ENCODE peak calls at places on chromosomes 6 and 20, in six cellular contexts. O, A, H, V, G and Y are unnamed samples.
A peak's percentile ranks its signal among the peaks of the same experiment; 100 is the strongest.

GRCh38 chr6:35080821-35081425 is 60.2 kb downstream of the TCP11 start:
- DNase-seq in A (no peak), H (no peak), G (no peak), V (no peak), O (no peak), Y (no peak)

GRCh38 chr6:142871910-142872331 is 73.1 kb downstream of the HIVEP2 start:
- DNase-seq in V (no peak), O (no peak), A (no peak), H (no peak), G (peak; percentile 83), Y (no peak)

GRCh38 chr20:373171-373890 is 7.2 kb upstream of the TRIB3 start:
- DNase-seq in V (peak; percentile 82), A (no peak), O (peak; percentile 73), H (peak; percentile 44), G (peak; percentile 87), Y (no peak)

GRCh38 chr20:63133481-63134091 is 82.3 kb downstream of the YTHDF1 start:
- DNase-seq in V (no peak), A (no peak), H (no peak), O (no peak), G (no peak), Y (no peak)

GRCh38 chr20:63890201-63890576 is 4.7 kb upstream of the DNAJC5 start:
- DNase-seq in H (no peak), V (no peak), A (no peak), O (no peak), G (no peak), Y (no peak)

GRCh38 chr6:53300656-53301551 is 47.8 kb downstream of the ELOVL5 start:
- DNase-seq in V (no peak), H (no peak), G (peak; percentile 15), A (no peak), O (no peak), Y (no peak)

GRCh38 chr6:138012682-138013081 is 94.5 kb downstream of the PERP start:
- DNase-seq in V (no peak), G (no peak), A (no peak), O (no peak), H (no peak), Y (peak; percentile 15)

GRCh38 chr6:108562503-108562993 is 1.8 kb downstream of the FOXO3 start:
- DNase-seq in O (peak; percentile 69), A (no peak), V (peak; percentile 69), G (peak; percentile 80), H (peak; percentile 69), Y (no peak)

GRCh38 chr6:44800171-44800671 is 412.7 kb downstream of the CDC5L start:
- DNase-seq in H (no peak), V (no peak), G (peak; percentile 18), A (no peak), O (no peak), Y (peak; percentile 41)

GRCh38 chr6:347951-348859 is 43.3 kb upstream of the IRF4 start:
- DNase-seq in O (no peak), G (no peak), V (no peak), A (no peak), H (no peak), Y (no peak)

GRCh38 chr6:347232-347631 is 44.3 kb upstream of the IRF4 start:
- DNase-seq in H (no peak), A (no peak), O (no peak), G (no peak), V (no peak), Y (no peak)

GRCh38 chr6:349491-349921 is 42.0 kb upstream of the IRF4 start:
- DNase-seq in O (no peak), G (no peak), A (no peak), H (no peak), V (no peak), Y (no peak)

GRCh38 chr6:350371-350770 is 41.2 kb upstream of the IRF4 start:
- DNase-seq in A (no peak), G (no peak), V (no peak), O (no peak), H (no peak), Y (no peak)

DNA sequence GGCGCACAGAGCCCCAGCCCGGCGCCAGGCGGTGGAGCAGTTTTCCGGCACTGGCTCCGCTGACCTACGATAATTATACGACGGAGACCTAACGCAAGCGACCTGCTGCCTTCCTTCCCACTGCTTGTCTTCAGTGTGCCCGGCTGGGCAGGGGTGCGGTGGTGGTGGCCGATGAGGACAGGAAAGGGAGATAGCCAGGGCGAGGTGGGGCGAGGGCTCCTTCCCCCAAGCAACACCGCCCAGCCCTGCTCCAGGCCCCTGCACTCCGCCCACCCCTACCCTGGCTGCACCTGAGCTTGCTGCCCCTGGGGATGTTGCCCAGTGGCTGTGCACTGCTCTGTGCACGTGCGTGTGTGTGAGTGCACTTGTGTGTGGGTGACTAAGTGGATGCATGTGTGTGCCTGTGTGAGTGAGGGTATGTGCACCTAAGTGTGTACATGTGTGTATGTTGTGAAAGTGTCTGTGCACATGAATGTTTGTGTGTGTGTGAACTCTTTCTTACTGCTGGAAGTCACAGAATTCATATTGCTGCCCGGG is 42.6 kb upstream of the IRF4 start:
- DNase-seq in H (no peak), G (no peak), A (no peak), O (no peak), V (no peak), Y (no peak)
- TF ChIP-seq JUND in H (no peak), G (no peak), A (no peak), O (no peak), V (no peak), Y (no peak)

GRCh38 chr20:10965936-10966470 is 292.2 kb upstream of the JAG1 start:
- DNase-seq in H (no peak), A (no peak), O (no peak), V (no peak), G (no peak), Y (no peak)

GRCh38 chr20:10963717-10964266 is 290.0 kb upstream of the JAG1 start:
- DNase-seq in V (no peak), O (no peak), G (no peak), A (no peak), H (no peak), Y (no peak)

GRCh38 chr20:10961651-10962288 is 288.0 kb upstream of the JAG1 start:
- DNase-seq in V (no peak), O (no peak), A (no peak), H (no peak), G (no peak), Y (peak; percentile 14)

GRCh38 chr20:10960416-10960815 is 286.6 kb upstream of the JAG1 start:
- DNase-seq in G (no peak), O (no peak), V (no peak), A (no peak), H (no peak), Y (no peak)

GRCh38 chr20:10962937-10963336 is 289.1 kb upstream of the JAG1 start:
- DNase-seq in A (no peak), V (no peak), G (no peak), O (no peak), H (no peak), Y (no peak)
- TF ChIP-seq JUND in A (no peak), V (no peak), G (no peak), O (no peak), H (no peak), Y (no peak)

GRCh38 chr6:28215425-28215824 is 9.7 kb upstream of the ZSCAN9 start:
- DNase-seq in O (no peak), H (no peak), V (peak; percentile 44), G (no peak), A (no peak), Y (no peak)
- TF ChIP-seq JUND in O (no peak), H (no peak), V (no peak), G (no peak), A (no peak), Y (no peak)

GRCh38 chr6:161134550-161135298 is 139.1 kb downstream of the AGPAT4 start:
- DNase-seq in G (no peak), H (no peak), V (no peak), O (no peak), A (no peak), Y (no peak)
- TF ChIP-seq JUND in G (no peak), H (no peak), V (no peak), O (no peak), A (no peak), Y (no peak)

GRCh38 chr6:110542311-110543024 is 66.1 kb upstream of the SLC22A16 start:
- DNase-seq in A (no peak), V (no peak), H (peak; percentile 56), G (no peak), O (no peak), Y (no peak)

GRCh38 chr6:110537208-110538123 is 61.1 kb upstream of the SLC22A16 start:
- DNase-seq in O (peak; percentile 84), G (peak; percentile 73), V (no peak), H (no peak), A (no peak), Y (no peak)

GRCh38 chr6:110541701-110542309 is 65.4 kb upstream of the SLC22A16 start:
- DNase-seq in V (no peak), A (no peak), H (peak; percentile 45), O (no peak), G (no peak), Y (no peak)

GRCh38 chr6:110534731-110535164 is 58.3 kb upstream of the SLC22A16 start:
- DNase-seq in V (no peak), H (no peak), G (no peak), O (no peak), A (no peak), Y (no peak)

GRCh38 chr6:110538416-110539060 is 62.1 kb upstream of the SLC22A16 start:
- DNase-seq in O (no peak), G (no peak), H (no peak), A (no peak), V (no peak), Y (no peak)
- TF ChIP-seq JUND in O (no peak), G (no peak), H (no peak), A (no peak), V (no peak), Y (no peak)

DNA sequence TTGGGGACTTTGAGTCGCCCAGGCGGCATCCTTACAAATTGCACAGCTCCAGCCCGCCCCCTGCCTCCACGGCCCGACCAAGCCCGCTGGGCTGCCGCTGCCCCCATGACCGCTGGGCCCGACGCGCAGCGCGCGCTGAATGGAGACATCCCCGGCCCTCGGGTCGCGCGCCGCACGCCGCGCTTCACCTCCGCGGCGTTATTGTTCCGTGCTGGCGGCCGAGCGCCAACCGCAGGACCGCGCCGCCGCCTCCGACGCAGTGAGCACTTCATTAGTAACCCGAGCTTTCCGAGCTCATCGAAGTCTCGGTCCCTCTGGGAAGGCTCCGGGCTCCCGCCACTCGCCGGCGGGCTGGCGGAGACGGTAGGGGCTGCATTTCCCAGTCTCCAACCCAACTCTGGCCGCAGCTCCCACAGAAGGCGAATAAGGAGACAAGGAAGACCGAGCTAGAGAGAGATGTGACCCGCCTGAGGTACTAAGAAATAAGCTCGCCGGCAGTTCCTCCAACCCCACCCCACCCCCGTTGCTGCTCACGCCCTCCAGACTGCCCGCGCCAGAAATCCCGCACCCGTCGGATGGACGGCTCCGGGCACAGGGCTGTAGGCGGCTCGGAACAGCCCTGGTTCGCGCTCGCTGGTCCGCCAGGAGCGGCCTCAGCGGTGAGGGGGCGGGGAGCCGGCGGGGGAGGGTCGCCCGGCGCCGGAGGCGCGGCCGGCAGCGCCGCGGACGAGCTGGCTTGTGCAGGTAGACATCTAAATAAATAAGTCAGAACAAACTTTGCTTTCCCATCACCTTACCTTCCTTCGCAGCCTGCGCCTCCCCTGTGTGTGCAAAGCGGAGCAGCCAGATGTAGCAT is 683 bp downstream of the EPHA7 start:
- DNase-seq in V (no peak), H (peak; percentile 50), O (no peak), A (no peak), G (no peak), Y (peak; percentile 36)
- TF ChIP-seq JUND in V (no peak), H (no peak), O (no peak), A (no peak), G (no peak), Y (no peak)